ENCODE peak calls at places on chromosomes 12 and 14, in ten cellular contexts. T is amygdala; W is tibial artery; P is T follicular helper cell; Q is A172; B is left colon; N is stimulated activated CD4-positive, alpha-beta T cell treated with anti-CD3 and anti-CD28 coated beads, Interleukin-12 subunit alpha, Interleukin-12 subunit beta, amount 100 ng/mL, for 4 hours; D is naive B cell; U is epithelial cell of esophagus; Z is mesenteric fat pad. G is an unnamed sample.

GRCh38 chr14:34355584-34356266 is 106.3 kb downstream of the SPTSSA start:
- DNase-seq in T (no peak), B (no peak), Q (peak; percentile 11), N (no peak), D (no peak), W (no peak), P (no peak), Z (no peak), U (peak; percentile 90), G (no peak)

GRCh38 chr12:1530592-1531159 is 63.7 kb downstream of the FBXL14 start:
- DNase-seq in D (no peak), N (no peak), Q (no peak), U (no peak), W (no peak), B (no peak), T (no peak), Z (peak; percentile 41), P (no peak), G (no peak)

GRCh38 chr12:94405378-94406116 is 54.1 kb downstream of the CEP83 start:
- DNase-seq in N (no peak), P (no peak), Z (no peak), W (no peak), U (no peak), D (no peak), T (no peak), Q (no peak), B (no peak), G (no peak)

GRCh38 chr14:89616425-89617141 is 199.6 kb upstream of the FOXN3 start:
- DNase-seq in T (no peak), P (peak; percentile 21), B (no peak), Z (no peak), U (no peak), W (no peak), Q (no peak), D (peak; percentile 50), N (no peak), G (no peak)

GRCh38 chr14:37678916-37679315 is 83.5 kb downstream of the TTC6 start:
- DNase-seq in B (no peak), N (no peak), P (no peak), Q (no peak), U (peak; percentile 35), D (no peak), T (no peak), W (no peak), Z (no peak), G (no peak)

GRCh38 chr14:59564356-59564755 is 12.3 kb downstream of the CCDC175 start:
- DNase-seq in D (no peak), W (no peak), P (no peak), Z (no peak), T (no peak), N (no peak), Q (no peak), U (no peak), B (no peak), G (no peak)

GRCh38 chr12:79707830-79708229 is 17.1 kb upstream of the PAWR start:
- DNase-seq in P (no peak), D (no peak), B (no peak), T (no peak), Z (no peak), Q (no peak), N (no peak), W (no peak), U (no peak), G (no peak)

GRCh38 chr14:22925513-22925912 is 3.7 kb downstream of the PRMT5 start:
- DNase-seq in Q (no peak), T (no peak), B (no peak), U (no peak), Z (no peak), P (no peak), N (no peak), D (no peak), W (no peak), G (no peak)

GRCh38 chr14:98785578-98785977 is 486.4 kb downstream of the BCL11B start:
- DNase-seq in Q (no peak), N (no peak), B (no peak), W (no peak), D (no peak), T (no peak), U (no peak), P (no peak), Z (no peak), G (no peak)

GRCh38 chr12:13390381-13390856 is 193.9 kb downstream of the EMP1 start:
- DNase-seq in W (peak; percentile 70), Z (peak; percentile 94), Q (peak; percentile 69), D (no peak), N (no peak), U (peak; percentile 88), B (peak; percentile 97), T (peak; percentile 82), P (no peak), G (no peak)

GRCh38 chr12:1848146-1848545 is 27.8 kb downstream of the LRTM2 start:
- DNase-seq in U (no peak), Q (no peak), N (no peak), W (no peak), B (no peak), T (no peak), D (no peak), P (no peak), Z (peak; percentile 49), G (no peak)

GRCh38 chr12:51923506-51924365 is 16.4 kb downstream of the ACVRL1 start:
- DNase-seq in P (peak; percentile 24), U (peak; percentile 42), W (peak; percentile 59), T (no peak), N (peak; percentile 65), B (peak; percentile 80), D (peak; percentile 42), Z (peak; percentile 94), Q (no peak), G (no peak)

GRCh38 chr12:92186038-92186470 is 40.4 kb upstream of the BTG1 start:
- DNase-seq in W (no peak), P (no peak), B (no peak), Z (no peak), T (no peak), U (no peak), D (peak; percentile 70), Q (no peak), N (no peak), G (no peak)

GRCh38 chr12:21831671-21832357 is 57.3 kb upstream of the KCNJ8 start:
- DNase-seq in B (peak; percentile 3), N (no peak), U (no peak), Q (no peak), T (no peak), Z (no peak), D (no peak), P (no peak), W (peak; percentile 50), G (no peak)

GRCh38 chr12:131269551-131269950 is 315.8 kb downstream of the ADGRD1 start:
- DNase-seq in B (no peak), Z (no peak), Q (no peak), N (no peak), U (no peak), D (no peak), P (no peak), T (no peak), W (no peak), G (no peak)

GRCh38 chr12:94186461-94187237 is 38.3 kb downstream of the PLXNC1 start:
- DNase-seq in P (no peak), D (no peak), U (no peak), N (no peak), Z (no peak), B (peak; percentile 19), W (peak; percentile 56), Q (no peak), T (peak; percentile 53), G (no peak)

GRCh38 chr14:77204457-77204796 is 22.8 kb downstream of the TMEM63C start:
- DNase-seq in B (no peak), Q (no peak), W (no peak), U (no peak), T (no peak), N (no peak), Z (no peak), D (no peak), P (no peak), G (no peak)

GRCh38 chr12:2526371-2526770 is 268.4 kb upstream of the FKBP4 start:
- DNase-seq in U (no peak), Z (no peak), T (no peak), W (no peak), P (no peak), B (peak; percentile 19), Q (no peak), N (no peak), D (no peak), G (no peak)

GRCh38 chr14:67815573-67816235 is 686 bp downstream of the ZFYVE26 start:
- DNase-seq in B (no peak), W (no peak), Q (peak; percentile 10), T (no peak), Z (no peak), D (no peak), P (no peak), N (no peak), U (peak; percentile 53), G (no peak)

GRCh38 chr14:61177279-61178225 is 103.6 kb downstream of the TMEM30B start:
- DNase-seq in W (no peak), T (no peak), Q (peak; percentile 59), N (no peak), Z (no peak), P (no peak), U (peak; percentile 77), D (no peak), B (no peak), G (no peak)

GRCh38 chr14:59190372-59190771 is 1.9 kb downstream of the DAAM1 start:
- DNase-seq in P (no peak), U (peak; percentile 5), D (no peak), T (no peak), Q (no peak), Z (no peak), B (no peak), W (no peak), N (no peak), G (no peak)

GRCh38 chr14:57293851-57294837 is 25.4 kb downstream of the AP5M1 start:
- DNase-seq in U (no peak), P (no peak), Q (no peak), W (no peak), D (no peak), Z (no peak), T (no peak), B (no peak), N (no peak), G (no peak)

GRCh38 chr14:90693413-90693812 is 122.8 kb downstream of the TTC7B start:
- DNase-seq in W (no peak), U (peak; percentile 37), P (no peak), T (no peak), B (no peak), N (no peak), Z (no peak), D (no peak), Q (no peak), G (no peak)

GRCh38 chr12:98653866-98654493 is 8.9 kb downstream of the APAF1 start:
- DNase-seq in P (no peak), N (no peak), U (peak; percentile 63), Q (peak; percentile 31), T (no peak), D (peak; percentile 45), B (no peak), Z (no peak), W (no peak), G (no peak)

GRCh38 chr12:114952573-114953196 is 268.7 kb upstream of the TBX3 start:
- DNase-seq in W (no peak), P (no peak), D (no peak), Q (no peak), Z (no peak), N (no peak), U (no peak), T (no peak), B (no peak), G (no peak)

GRCh38 chr14:24411468-24412454 is 13.0 kb downstream of the NYNRIN start:
- DNase-seq in T (no peak), B (peak; percentile 46), N (no peak), Q (no peak), U (peak; percentile 67), Z (no peak), P (no peak), D (no peak), W (no peak), G (peak; percentile 58)

GRCh38 chr12:108572166-108572790 is 9.9 kb downstream of the ISCU start:
- DNase-seq in Z (peak; percentile 20), N (no peak), Q (peak; percentile 47), B (no peak), P (no peak), U (no peak), D (no peak), W (no peak), T (no peak), G (no peak)

GRCh38 chr12:130458341-130458740 is 120.7 kb downstream of the PIWIL1 start:
- DNase-seq in Z (no peak), N (no peak), U (no peak), P (no peak), W (no peak), Q (no peak), T (no peak), D (no peak), B (no peak), G (no peak)